ENCODE peak calls at places on chromosomes 11 and 22, in eight cellular contexts. One of them, this sample, is unnamed.

GRCh38 chr11:58127350-58127749 is 2.0 kb upstream of the OR9I1 start:
- DNase-seq in activated naive CD8-positive, alpha-beta T cell treated with anti-CD3 and anti-CD28 coated beads, Interleukin-2, amount 50 U/mL, for 24 hours: no peak
- DNase-seq in T-helper 9 cell: no peak
- DNase-seq in sciatic nerve: no peak
- DNase-seq in CD4-positive, alpha-beta T cell: no peak
- DNase-seq in GM12891: no peak
- DNase-seq in BE2C: no peak
- DNase-seq in H7: no peak
- DNase-seq in this sample: no peak

GRCh38 chr11:21948876-21949275 is 244.0 kb upstream of the ANO5 start:
- DNase-seq in activated naive CD8-positive, alpha-beta T cell treated with anti-CD3 and anti-CD28 coated beads, Interleukin-2, amount 50 U/mL, for 24 hours: no peak
- DNase-seq in T-helper 9 cell: no peak
- DNase-seq in sciatic nerve: no peak
- DNase-seq in CD4-positive, alpha-beta T cell: no peak
- DNase-seq in GM12891: no peak
- DNase-seq in BE2C: no peak
- DNase-seq in H7: no peak
- DNase-seq in this sample: no peak

GRCh38 chr11:62125881-62126280 is 2.1 kb downstream of the INCENP start:
- DNase-seq in activated naive CD8-positive, alpha-beta T cell treated with anti-CD3 and anti-CD28 coated beads, Interleukin-2, amount 50 U/mL, for 24 hours: no peak
- DNase-seq in T-helper 9 cell: no peak
- DNase-seq in sciatic nerve: no peak
- DNase-seq in CD4-positive, alpha-beta T cell: no peak
- DNase-seq in GM12891: no peak
- DNase-seq in BE2C: no peak
- DNase-seq in H7: peak
- DNase-seq in this sample: no peak

GRCh38 chr11:15923169-15923568 is 433.2 kb downstream of the SOX6 start:
- DNase-seq in activated naive CD8-positive, alpha-beta T cell treated with anti-CD3 and anti-CD28 coated beads, Interleukin-2, amount 50 U/mL, for 24 hours: no peak
- DNase-seq in T-helper 9 cell: no peak
- DNase-seq in sciatic nerve: no peak
- DNase-seq in CD4-positive, alpha-beta T cell: no peak
- DNase-seq in GM12891: no peak
- DNase-seq in BE2C: no peak
- DNase-seq in H7: peak
- DNase-seq in this sample: no peak

GRCh38 chr22:29245626-29246385 is 22.0 kb downstream of the RHBDD3 start:
- DNase-seq in activated naive CD8-positive, alpha-beta T cell treated with anti-CD3 and anti-CD28 coated beads, Interleukin-2, amount 50 U/mL, for 24 hours: peak
- DNase-seq in T-helper 9 cell: peak
- DNase-seq in sciatic nerve: peak
- DNase-seq in CD4-positive, alpha-beta T cell: peak
- DNase-seq in GM12891: peak
- DNase-seq in BE2C: peak
- DNase-seq in H7: peak
- DNase-seq in this sample: no peak

GRCh38 chr22:43969021-43969878 is 14.0 kb downstream of the SAMM50 start:
- DNase-seq in activated naive CD8-positive, alpha-beta T cell treated with anti-CD3 and anti-CD28 coated beads, Interleukin-2, amount 50 U/mL, for 24 hours: no peak
- DNase-seq in T-helper 9 cell: no peak
- DNase-seq in sciatic nerve: peak
- DNase-seq in CD4-positive, alpha-beta T cell: no peak
- DNase-seq in GM12891: no peak
- DNase-seq in BE2C: no peak
- DNase-seq in H7: no peak
- DNase-seq in this sample: no peak

GRCh38 chr11:2779981-2780849 is 80.4 kb upstream of the KCNQ1OT1 start:
- DNase-seq in activated naive CD8-positive, alpha-beta T cell treated with anti-CD3 and anti-CD28 coated beads, Interleukin-2, amount 50 U/mL, for 24 hours: no peak
- DNase-seq in T-helper 9 cell: no peak
- DNase-seq in sciatic nerve: peak
- DNase-seq in CD4-positive, alpha-beta T cell: no peak
- DNase-seq in GM12891: no peak
- DNase-seq in BE2C: no peak
- DNase-seq in H7: peak
- DNase-seq in this sample: no peak

GRCh38 chr11:1832181-1832988 is 2.4 kb upstream of the SYT8 start:
- DNase-seq in activated naive CD8-positive, alpha-beta T cell treated with anti-CD3 and anti-CD28 coated beads, Interleukin-2, amount 50 U/mL, for 24 hours: peak
- DNase-seq in T-helper 9 cell: peak
- DNase-seq in sciatic nerve: peak
- DNase-seq in CD4-positive, alpha-beta T cell: peak
- DNase-seq in GM12891: peak
- DNase-seq in BE2C: peak
- DNase-seq in H7: peak
- DNase-seq in this sample: no peak

GRCh38 chr22:20204821-20205220 is 54.0 kb upstream of the CCDC188 start:
- DNase-seq in activated naive CD8-positive, alpha-beta T cell treated with anti-CD3 and anti-CD28 coated beads, Interleukin-2, amount 50 U/mL, for 24 hours: no peak
- DNase-seq in T-helper 9 cell: no peak
- DNase-seq in sciatic nerve: no peak
- DNase-seq in CD4-positive, alpha-beta T cell: no peak
- DNase-seq in GM12891: no peak
- DNase-seq in BE2C: no peak
- DNase-seq in H7: no peak
- DNase-seq in this sample: no peak

GRCh38 chr11:133930767-133931448 is 25.9 kb downstream of the IGSF9B start:
- DNase-seq in activated naive CD8-positive, alpha-beta T cell treated with anti-CD3 and anti-CD28 coated beads, Interleukin-2, amount 50 U/mL, for 24 hours: no peak
- DNase-seq in T-helper 9 cell: no peak
- DNase-seq in sciatic nerve: no peak
- DNase-seq in CD4-positive, alpha-beta T cell: no peak
- DNase-seq in GM12891: no peak
- DNase-seq in BE2C: peak
- DNase-seq in H7: peak
- DNase-seq in this sample: no peak

GRCh38 chr11:94604496-94604895 is 37.3 kb downstream of the PIWIL4 start:
- DNase-seq in activated naive CD8-positive, alpha-beta T cell treated with anti-CD3 and anti-CD28 coated beads, Interleukin-2, amount 50 U/mL, for 24 hours: no peak
- DNase-seq in T-helper 9 cell: no peak
- DNase-seq in sciatic nerve: no peak
- DNase-seq in CD4-positive, alpha-beta T cell: no peak
- DNase-seq in GM12891: no peak
- DNase-seq in BE2C: no peak
- DNase-seq in H7: no peak
- DNase-seq in this sample: no peak

GRCh38 chr11:91178366-91178765 is 955.5 kb upstream of the CHORDC1 start:
- DNase-seq in activated naive CD8-positive, alpha-beta T cell treated with anti-CD3 and anti-CD28 coated beads, Interleukin-2, amount 50 U/mL, for 24 hours: no peak
- DNase-seq in T-helper 9 cell: no peak
- DNase-seq in sciatic nerve: no peak
- DNase-seq in CD4-positive, alpha-beta T cell: no peak
- DNase-seq in GM12891: no peak
- DNase-seq in BE2C: no peak
- DNase-seq in H7: no peak
- DNase-seq in this sample: no peak

GRCh38 chr11:113338730-113339129 is 24.3 kb downstream of the TTC12 start:
- DNase-seq in activated naive CD8-positive, alpha-beta T cell treated with anti-CD3 and anti-CD28 coated beads, Interleukin-2, amount 50 U/mL, for 24 hours: no peak
- DNase-seq in T-helper 9 cell: no peak
- DNase-seq in sciatic nerve: no peak
- DNase-seq in CD4-positive, alpha-beta T cell: no peak
- DNase-seq in GM12891: no peak
- DNase-seq in BE2C: peak
- DNase-seq in H7: peak
- DNase-seq in this sample: no peak

GRCh38 chr11:17506942-17507341 is 30.3 kb upstream of the ABCC8 start:
- DNase-seq in activated naive CD8-positive, alpha-beta T cell treated with anti-CD3 and anti-CD28 coated beads, Interleukin-2, amount 50 U/mL, for 24 hours: peak
- DNase-seq in T-helper 9 cell: no peak
- DNase-seq in sciatic nerve: no peak
- DNase-seq in CD4-positive, alpha-beta T cell: no peak
- DNase-seq in GM12891: peak
- DNase-seq in BE2C: no peak
- DNase-seq in H7: no peak
- DNase-seq in this sample: no peak

GRCh38 chr11:27722117-27722844 is 22.0 kb upstream of the BDNF start:
- DNase-seq in activated naive CD8-positive, alpha-beta T cell treated with anti-CD3 and anti-CD28 coated beads, Interleukin-2, amount 50 U/mL, for 24 hours: peak
- DNase-seq in T-helper 9 cell: no peak
- DNase-seq in sciatic nerve: no peak
- DNase-seq in CD4-positive, alpha-beta T cell: no peak
- DNase-seq in GM12891: no peak
- DNase-seq in BE2C: peak
- DNase-seq in H7: peak
- DNase-seq in this sample: no peak

This sample was measured in glomerular endothelial cell.